ENCODE peak calls at places on chromosomes 1 and 21, in seven cellular contexts. G, Z, B, I, U, A and C are unnamed samples.

GRCh38 chr1:35115459-35116383 is 36.5 kb downstream of the ZMYM1 start:
- DNase-seq in Z (peak), I (no peak), A (peak), U (no peak), B (peak), G (no peak), C (no peak)

GRCh38 chr1:182129398-182129797 is 67.9 kb upstream of the ZNF648 start:
- DNase-seq in I (no peak), A (no peak), U (no peak), B (no peak), G (no peak), Z (no peak), C (no peak)

GRCh38 chr1:241639653-241640148 is 468 bp downstream of the CHML start:
- DNase-seq in A (no peak), U (no peak), B (peak), I (peak), Z (peak), G (peak), C (peak)

GRCh38 chr1:203273206-203273868 is 32.0 kb upstream of the BTG2 start:
- DNase-seq in U (no peak), A (peak), Z (peak), I (peak), B (peak), G (peak), C (peak)

GRCh38 chr21:19981938-19982337 is 1016.3 kb upstream of the NCAM2 start:
- DNase-seq in I (no peak), U (no peak), B (no peak), A (no peak), Z (no peak), G (no peak), C (no peak)

GRCh38 chr1:110383311-110383990 is 7.4 kb downstream of the SLC16A4 start:
- DNase-seq in A (peak), B (no peak), G (no peak), Z (no peak), I (no peak), U (no peak), C (no peak)

GRCh38 chr1:119327066-119327435 is 41.5 kb upstream of the HAO2 start:
- DNase-seq in Z (peak), B (no peak), U (no peak), A (no peak), I (no peak), G (no peak), C (no peak)

GRCh38 chr1:222373831-222374603 is 173.9 kb downstream of the HHIPL2 start:
- DNase-seq in Z (no peak), G (no peak), I (no peak), A (no peak), B (no peak), U (no peak), C (no peak)

GRCh38 chr1:10539411-10540043 is 64.8 kb downstream of the PEX14 start:
- DNase-seq in Z (peak), B (peak), A (peak), G (no peak), I (no peak), U (no peak), C (peak)

GRCh38 chr1:94986783-94987182 is 59.9 kb upstream of the CNN3 start:
- DNase-seq in Z (peak), B (peak), I (no peak), G (no peak), U (no peak), A (no peak), C (no peak)

GRCh38 chr1:205354259-205354904 is 2.3 kb downstream of the KLHDC8A start:
- DNase-seq in U (peak), I (peak), Z (peak), A (peak), G (peak), B (peak), C (peak)

GRCh38 chr1:6157132-6157527 is 23.0 kb downstream of the CHD5 start:
- DNase-seq in U (no peak), Z (peak), B (peak), A (no peak), I (no peak), G (no peak), C (no peak)

GRCh38 chr1:181396171-181396670 is 87.1 kb upstream of the CACNA1E start:
- DNase-seq in U (no peak), A (no peak), G (no peak), Z (no peak), I (no peak), B (no peak), C (no peak)

GRCh38 chr1:52403566-52404115 is 582 bp downstream of the ORC1 start:
- DNase-seq in I (peak), G (no peak), A (peak), Z (peak), U (peak), B (peak), C (peak)

GRCh38 chr1:36400825-36401601 is 3.3 kb upstream of the LSM10 start:
- DNase-seq in A (peak), I (peak), G (peak), U (no peak), B (peak), Z (no peak), C (peak)

GRCh38 chr1:160607051-160608032 is 28.0 kb upstream of the CD84 start:
- DNase-seq in I (peak), B (peak), A (peak), Z (peak), U (peak), G (peak), C (peak)

GRCh38 chr1:161008857-161009554 is 11.9 kb downstream of the F11R start:
- DNase-seq in G (no peak), U (no peak), A (peak), I (no peak), Z (peak), B (no peak), C (peak)

GRCh38 chr1:98078586-98078985 is 157.8 kb upstream of the DPYD start:
- DNase-seq in B (no peak), U (no peak), Z (peak), I (no peak), A (no peak), G (no peak), C (peak)

GRCh38 chr21:42413500-42413899 is 9.8 kb downstream of the UBASH3A start:
- DNase-seq in Z (no peak), A (no peak), I (no peak), B (no peak), G (no peak), U (no peak), C (no peak)

GRCh38 chr21:36994501-36995189 is 11.9 kb upstream of the RIPPLY3 start:
- DNase-seq in A (no peak), G (no peak), Z (peak), U (no peak), I (no peak), B (no peak), C (peak)

GRCh38 chr1:150575518-150576366 is 3.7 kb downstream of the MCL1 start:
- DNase-seq in G (no peak), I (no peak), U (no peak), A (peak), B (peak), Z (no peak), C (peak)

GRCh38 chr21:40886931-40887330 is 40.0 kb upstream of the DSCAM start:
- DNase-seq in I (no peak), Z (no peak), B (no peak), G (no peak), A (no peak), U (no peak), C (no peak)

GRCh38 chr1:62438163-62438562 is 1.3 kb downstream of the USP1 start:
- DNase-seq in G (no peak), A (peak), B (peak), U (no peak), I (no peak), Z (peak), C (peak)

GRCh38 chr1:62436466-62437272 is at the start of gene USP1:
- DNase-seq in B (peak), I (peak), U (peak), G (peak), A (peak), Z (peak), C (peak)

GRCh38 chr1:62436039-62436465 is 797 bp upstream of the USP1 start:
- DNase-seq in A (no peak), G (no peak), B (no peak), Z (no peak), I (no peak), U (no peak), C (no peak)

GRCh38 chr1:62437273-62437945 is 560 bp downstream of the USP1 start:
- DNase-seq in B (peak), A (peak), Z (peak), U (no peak), G (no peak), I (peak), C (peak)

DNA sequence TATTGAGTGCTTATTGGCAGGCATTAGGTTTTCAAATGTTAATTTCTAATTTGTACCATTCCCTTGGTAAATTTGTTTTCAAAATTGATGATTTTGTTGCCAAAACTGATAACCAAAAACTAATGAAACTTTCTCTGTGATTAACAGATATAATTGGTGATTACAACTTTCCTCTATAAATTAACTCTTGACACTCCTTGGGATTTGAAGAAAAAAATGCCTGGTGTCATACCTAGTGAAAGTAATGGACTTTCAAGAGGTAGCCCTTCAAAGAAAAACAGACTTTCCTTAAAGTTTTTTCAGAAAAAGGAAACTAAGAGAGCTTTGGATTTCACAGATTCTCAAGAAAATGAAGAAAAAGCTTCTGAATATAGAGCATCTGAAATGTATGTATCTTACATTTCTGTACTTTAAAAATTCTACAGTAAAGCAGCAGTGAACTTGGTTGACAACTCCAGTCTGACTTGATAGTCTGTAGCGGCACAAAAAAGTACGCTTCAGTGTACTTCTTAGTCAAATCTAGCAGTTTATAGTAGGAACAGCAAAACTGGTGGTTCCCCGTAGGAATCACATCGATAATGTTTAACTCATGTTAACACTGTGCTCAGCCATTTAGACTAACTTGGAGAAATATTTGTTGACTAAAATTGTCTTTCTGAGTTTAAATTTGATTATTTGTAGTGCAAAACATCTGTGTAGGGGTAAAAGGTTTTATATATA is 3.0 kb downstream of the USP1 start:
- DNase-seq in B (no peak), A (peak), Z (no peak), U (no peak), G (no peak), I (no peak), C (peak)
- H3K4me3 ChIP-seq in B (no peak), A (no peak), Z (no peak), U (no peak), G (no peak), I (no peak), C (no peak)

DNA sequence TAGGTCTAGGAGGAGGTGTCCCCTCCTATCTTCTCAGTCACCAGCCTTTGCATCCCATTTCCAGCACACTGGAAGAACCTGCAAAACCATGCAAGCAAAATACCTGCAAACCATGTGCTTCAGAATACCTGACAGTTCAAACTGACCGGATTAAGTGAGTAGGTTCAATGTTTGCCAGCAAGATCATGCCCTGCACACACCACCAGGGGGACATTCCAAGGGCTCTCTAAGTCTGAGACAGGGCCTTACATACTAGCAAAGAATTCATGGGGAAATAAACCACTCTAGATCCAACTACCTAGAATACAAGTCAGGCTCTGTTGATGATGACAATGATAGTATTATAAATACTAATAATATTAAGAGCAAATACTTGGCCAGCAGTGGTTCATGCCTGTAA is 27.6 kb downstream of the INPP5B start:
- DNase-seq in A (peak), Z (peak), U (no peak), I (no peak), G (no peak), B (peak), C (peak)
- TF ChIP-seq CTCF in A (peak), Z (peak), U (peak), I (no peak), G (no peak), B (peak), C (peak)

GRCh38 chr1:113793878-113794834 is 18.1 kb downstream of the RSBN1 start:
- DNase-seq in G (no peak), U (no peak), B (no peak), Z (no peak), I (no peak), A (no peak), C (no peak)
- H3K4me3 ChIP-seq in G (no peak), U (no peak), B (no peak), Z (no peak), I (no peak), A (no peak), C (no peak)

DNA sequence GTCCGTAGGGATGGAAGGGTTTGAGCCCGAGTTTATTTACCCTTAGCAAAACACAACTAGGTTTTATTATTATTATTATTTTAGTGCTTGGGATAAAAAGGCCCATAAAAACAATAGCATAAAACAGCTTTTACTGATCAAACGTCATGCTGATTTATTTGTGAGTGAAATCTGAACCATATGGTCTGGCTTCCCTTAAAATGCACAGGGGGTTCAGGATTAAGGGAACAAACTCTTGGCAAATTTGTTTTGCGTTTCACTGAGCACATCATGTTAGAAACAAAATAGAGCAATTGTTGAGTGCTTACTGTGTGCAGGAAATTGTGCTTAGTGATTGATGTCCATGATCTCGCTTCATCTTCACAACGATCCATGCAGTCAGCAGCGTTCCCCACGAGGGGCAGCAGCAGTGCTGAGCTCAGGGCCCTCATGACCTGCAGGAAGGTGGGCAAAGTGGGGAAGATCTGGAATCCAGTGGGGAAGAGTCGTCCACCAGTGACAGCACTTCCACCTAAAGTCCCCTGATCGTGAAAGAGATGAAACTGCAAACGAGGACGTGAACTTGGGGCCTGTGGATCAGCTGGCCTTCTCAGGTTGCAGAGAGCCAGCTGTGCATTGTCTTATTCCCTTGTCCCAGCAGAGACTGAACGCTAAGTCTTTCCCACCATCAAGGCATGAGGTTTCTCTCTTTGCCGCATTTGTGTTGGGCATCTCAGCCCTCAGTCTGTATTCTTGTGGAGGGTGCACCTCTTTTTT is 71.1 kb downstream of the KIF26B start:
- DNase-seq in A (no peak), G (no peak), U (no peak), B (no peak), I (no peak), Z (no peak), C (no peak)
- TF ChIP-seq CTCF in A (no peak), G (no peak), U (peak), B (no peak), I (no peak), Z (peak), C (no peak)

GRCh38 chr1:240074422-240074821 is 17.3 kb upstream of the FMN2 start:
- DNase-seq in A (no peak), I (no peak), B (no peak), G (no peak), Z (no peak), U (no peak), C (no peak)
- H3K4me3 ChIP-seq in A (no peak), I (no peak), B (no peak), G (no peak), Z (no peak), U (no peak), C (no peak)

GRCh38 chr1:152735648-152736047 is 22.2 kb upstream of the KPRP start:
- DNase-seq in I (no peak), B (no peak), Z (no peak), G (no peak), A (no peak), U (no peak), C (no peak)
- TF ChIP-seq CTCF in I (no peak), B (peak), Z (peak), G (no peak), A (no peak), U (no peak), C (no peak)

DNA sequence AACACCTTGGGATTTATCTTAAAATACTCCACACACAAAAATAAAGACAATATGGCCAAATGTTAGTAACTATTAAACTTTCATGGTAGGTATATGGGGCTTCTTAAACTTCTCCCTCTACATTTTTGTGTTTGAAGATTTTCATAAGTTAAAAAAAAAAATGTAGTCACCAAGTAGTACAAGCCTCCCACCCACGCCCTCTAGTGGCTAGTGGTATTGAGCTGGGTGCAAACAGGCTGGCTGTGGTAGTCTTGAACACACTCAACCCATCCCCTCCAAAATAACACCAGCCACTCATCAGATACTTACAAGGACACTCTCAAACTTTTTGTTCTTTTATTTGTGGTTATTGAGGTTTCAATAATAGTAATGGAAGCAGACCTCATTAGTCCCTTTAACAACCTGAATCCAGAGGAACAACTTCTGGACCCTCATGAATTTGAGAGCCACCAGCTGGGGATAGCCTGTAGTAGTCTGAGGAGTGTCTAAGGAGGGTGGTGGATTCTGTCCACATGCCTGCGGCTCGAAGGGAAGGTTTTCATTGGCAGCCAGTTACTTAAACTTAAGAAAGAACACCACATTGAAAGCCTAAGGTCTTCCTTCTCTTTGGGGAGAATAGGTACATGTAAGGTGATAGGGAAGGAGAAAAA is 15.6 kb downstream of the RD3 start:
- DNase-seq in B (peak), U (peak), A (peak), I (peak), Z (peak), G (peak), C (peak)
- H3K4me3 ChIP-seq in B (no peak), U (no peak), A (no peak), I (no peak), Z (no peak), G (no peak), C (no peak)

GRCh38 chr21:28959367-28960099 is 33.1 kb downstream of the LTN1 start:
- DNase-seq in I (no peak), B (peak), A (peak), G (no peak), Z (peak), U (peak), C (peak)

GRCh38 chr21:28961927-28962326 is 30.8 kb downstream of the LTN1 start:
- DNase-seq in A (no peak), Z (no peak), U (no peak), I (no peak), G (no peak), B (no peak), C (no peak)

GRCh38 chr21:28962465-28962864 is 30.2 kb downstream of the LTN1 start:
- DNase-seq in G (no peak), B (no peak), U (no peak), Z (no peak), A (no peak), I (no peak), C (no peak)

GRCh38 chr21:28960245-28960644 is 32.4 kb downstream of the LTN1 start:
- DNase-seq in A (no peak), U (no peak), G (no peak), Z (no peak), B (no peak), I (no peak), C (no peak)

GRCh38 chr21:28963831-28964230 is 28.8 kb downstream of the LTN1 start:
- DNase-seq in B (no peak), I (no peak), U (no peak), Z (no peak), A (no peak), G (no peak), C (no peak)
- TF ChIP-seq CTCF in B (no peak), I (no peak), U (no peak), Z (no peak), A (no peak), G (no peak), C (no peak)